ENCODE peak calls at places on chromosomes 6 and 20, in six cellular contexts. J is H1, M is colonic mucosa, Z is IMR-90, I is kidney, U is mesenchymal stem cell. E is an unnamed sample.

GRCh38 chr6:156438519-156438918 is 338.7 kb upstream of the ARID1B start:
- DNase-seq in M (no peak), Z (no peak), J (no peak), U (no peak), I (no peak), E (no peak)

GRCh38 chr6:26249959-26250805 is 114.8 kb upstream of the BTN3A2 start:
- DNase-seq in J (peak; percentile 73), U (peak; percentile 88), M (peak; percentile 78), Z (peak; percentile 73), I (peak; percentile 84), E (peak; percentile 90)

GRCh38 chr6:170444056-170444505 is 109.0 kb downstream of the PSMB1 start:
- DNase-seq in I (no peak), J (no peak), M (no peak), Z (no peak), U (no peak), E (peak; percentile 41)

GRCh38 chr20:57022306-57022705 is 244.1 kb downstream of the BMP7 start:
- DNase-seq in M (no peak), J (peak; percentile 65), I (no peak), U (no peak), Z (no peak), E (peak; percentile 89)

GRCh38 chr6:4731996-4732395 is 44.2 kb upstream of the CDYL start:
- DNase-seq in I (no peak), Z (no peak), M (no peak), J (no peak), U (no peak), E (no peak)

GRCh38 chr20:60069626-60070025 is 111.4 kb downstream of the CDH26 start:
- DNase-seq in I (no peak), U (no peak), J (no peak), Z (no peak), M (no peak), E (no peak)

GRCh38 chr6:69155467-69155866 is 520.4 kb downstream of the ADGRB3 start:
- DNase-seq in I (no peak), Z (no peak), U (no peak), M (no peak), J (no peak), E (no peak)

GRCh38 chr20:33684533-33685327 is 1.5 kb downstream of the E2F1 start:
- DNase-seq in U (no peak), J (no peak), I (no peak), Z (no peak), M (no peak), E (peak; percentile 83)

GRCh38 chr6:26187981-26188635 is 100.9 kb downstream of the HFE start:
- DNase-seq in I (peak; percentile 78), Z (peak; percentile 43), J (no peak), M (peak; percentile 59), U (peak; percentile 77), E (peak; percentile 83)

GRCh38 chr20:4708856-4709255 is 12.9 kb upstream of the PRND start:
- DNase-seq in I (no peak), U (no peak), M (no peak), Z (no peak), J (no peak), E (peak; percentile 13)

GRCh38 chr6:14316911-14317535 is 199.5 kb downstream of the CD83 start:
- DNase-seq in J (no peak), M (peak; percentile 22), U (peak; percentile 19), Z (no peak), I (no peak), E (peak; percentile 71)

GRCh38 chr6:159193923-159194322 is 24.7 kb downstream of the FNDC1 start:
- DNase-seq in Z (no peak), M (no peak), U (no peak), J (no peak), I (no peak), E (no peak)

GRCh38 chr6:125793863-125794262 is 3.1 kb downstream of the NCOA7 start:
- DNase-seq in U (no peak), Z (no peak), J (no peak), M (no peak), I (no peak), E (no peak)

GRCh38 chr6:23584134-23584763 is 541.8 kb upstream of the NRSN1 start:
- DNase-seq in J (no peak), I (no peak), M (no peak), Z (no peak), U (no peak), E (no peak)

GRCh38 chr6:73521351-73522254 is 771 bp upstream of the EEF1A1 start:
- DNase-seq in I (peak; percentile 94), Z (peak; percentile 91), J (peak; percentile 91), M (no peak), U (peak; percentile 95), E (no peak)

DNA sequence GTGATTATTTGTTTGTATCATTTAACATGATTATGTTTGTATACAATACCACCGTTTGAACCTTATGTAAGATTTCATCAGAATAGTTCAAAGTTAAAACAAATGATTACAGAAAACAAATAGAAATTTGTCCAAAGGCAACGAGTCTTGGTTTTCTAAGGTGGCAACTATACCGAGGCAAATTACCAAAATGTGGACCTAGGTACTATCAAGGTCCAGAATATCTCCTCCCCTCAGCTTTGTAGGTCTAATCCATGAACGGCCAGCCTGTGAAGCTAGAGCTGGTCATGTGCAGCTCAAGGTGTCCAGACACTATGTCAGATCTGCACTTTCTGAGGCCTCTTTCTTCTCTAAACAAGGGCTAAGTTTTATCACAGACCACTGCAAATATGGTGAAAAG is 151.7 kb upstream of the BEND3 start:
- DNase-seq in I (no peak), J (no peak), Z (no peak), M (no peak), U (no peak), E (no peak)
- H3K9ac ChIP-seq in I (no peak overlapping the region), J (no peak overlapping the region), Z (no peak overlapping the region), M (no peak overlapping the region), U (no peak overlapping the region), E (no peak overlapping the region)

GRCh38 chr6:32075781-32076494 is 33.2 kb downstream of the TNXB start:
- DNase-seq in M (no peak), U (peak; percentile 26), I (peak; percentile 22), Z (no peak), J (no peak), E (no peak)
- H3K4me1 ChIP-seq in M (no peaks in the 10 kb centered on the region), U (peaks cover 33% of the 10 kb centered on the region), I (no peaks in the 10 kb centered on the region), Z (peaks cover 21% of the 10 kb centered on the region), J (no peaks in the 10 kb centered on the region), E (no peaks in the 10 kb centered on the region)

GRCh38 chr20:17806739-17807441 is 107.1 kb downstream of the BANF2 start:
- DNase-seq in Z (peak; percentile 78), U (no peak), M (peak; percentile 46), J (peak; percentile 64), I (peak; percentile 94), E (peak; percentile 72)
- H3K4me3 ChIP-seq in Z (no peak overlapping the region), U (no peak overlapping the region), M (no peak overlapping the region), J (no peak overlapping the region), I (no peak overlapping the region), E (no peak overlapping the region)

GRCh38 chr6:151380848-151381205 is 10.5 kb downstream of the ZBTB2 start:
- DNase-seq in M (no peak), J (no peak), I (no peak), U (no peak), Z (no peak), E (no peak)

GRCh38 chr6:151376440-151376839 is 14.9 kb downstream of the ZBTB2 start:
- DNase-seq in U (peak; percentile 32), J (no peak), I (no peak), Z (no peak), M (no peak), E (no peak)

GRCh38 chr6:151381722-151382121 is 9.6 kb downstream of the ZBTB2 start:
- DNase-seq in Z (no peak), U (no peak), J (no peak), M (no peak), I (no peak), E (no peak)

GRCh38 chr6:151377095-151377494 is 14.3 kb downstream of the ZBTB2 start:
- DNase-seq in J (no peak), U (no peak), Z (no peak), I (no peak), M (no peak), E (no peak)

DNA sequence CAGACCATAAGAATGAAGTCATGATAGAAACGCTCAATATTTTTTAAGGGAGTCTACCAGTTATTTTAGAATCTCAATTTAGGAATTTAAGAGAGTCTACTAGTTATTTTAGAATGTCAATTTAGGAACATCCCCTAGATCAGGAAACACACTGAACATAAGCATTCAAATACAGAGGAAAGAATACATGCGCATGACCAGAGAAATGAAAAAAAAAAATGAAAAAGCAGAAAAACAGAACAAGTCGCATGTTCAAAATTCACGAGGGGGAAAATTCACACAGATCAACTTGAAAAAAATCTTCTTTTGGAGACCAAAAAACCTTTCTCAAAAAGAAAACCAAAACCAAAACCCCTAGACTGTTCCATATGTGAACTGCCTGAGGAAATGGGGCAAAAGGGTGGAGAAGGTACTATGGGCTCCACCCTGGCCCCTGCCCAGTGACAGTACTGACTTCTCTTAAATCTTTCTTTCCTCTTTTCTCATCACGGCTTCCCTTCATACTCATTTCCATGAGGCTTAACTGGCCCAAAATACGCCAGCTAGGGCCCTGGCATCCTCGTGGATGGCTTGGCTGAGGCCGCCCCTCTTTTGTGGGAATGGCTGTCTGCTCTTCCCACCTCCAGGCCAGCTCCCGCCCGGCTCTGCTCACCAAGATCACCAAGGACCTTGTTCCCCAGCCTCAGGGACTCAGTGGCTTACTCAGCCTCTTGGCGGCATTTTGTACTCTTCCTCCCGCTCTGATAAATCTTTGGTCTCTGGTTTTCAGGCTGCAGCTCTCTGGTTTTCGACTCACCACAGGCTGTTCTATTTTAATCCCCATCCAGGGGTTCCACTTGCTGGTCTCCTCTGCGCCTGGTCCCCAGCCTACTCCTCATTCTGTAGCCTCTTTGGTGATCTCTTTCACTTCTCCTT is 11.2 kb downstream of the ZBTB2 start:
- DNase-seq in J (no peak), Z (no peak), U (peak; percentile 25), M (no peak), I (no peak), E (peak; percentile 58)
- H3K9ac ChIP-seq in J (no peak overlapping the region), Z (no peak overlapping the region), U (peak overlapping the region; percentile 67), M (no peak overlapping the region), I (no peak overlapping the region), E (no peak overlapping the region)

E was measured in endodermal cell.